ENCODE peak calls at places on chromosomes 5 and 9, in eight cellular contexts. S is OCI-LY7, K is uterus, R is brain microvascular endothelial cell, M is foreskin fibroblast, F is mucosa of descending colon, Y is fibroblast of pulmonary artery, V is fibroblast of villous mesenchyme. Q is an unnamed sample.
A peak's percentile ranks its signal among the peaks of the same experiment; 100 is the strongest.

GRCh38 chr5:28542968-28543367 is 1504.6 kb upstream of the CDH9 start:
- DNase-seq in S (no peak), K (no peak), R (peak; percentile 92), M (peak; percentile 0), F (no peak), Y (peak; percentile 69), V (peak; percentile 5), Q (no peak)

GRCh38 chr9:72324974-72325373 is 40.0 kb downstream of the ZFAND5 start:
- DNase-seq in S (no peak), K (no peak), R (no peak), M (no peak), F (no peak), Y (no peak), V (no peak), Q (no peak)

GRCh38 chr9:86706391-86706790 is 240.9 kb downstream of the GAS1 start:
- DNase-seq in S (no peak), K (no peak), R (peak; percentile 5), M (no peak), F (no peak), Y (peak; percentile 47), V (peak; percentile 11), Q (no peak)

GRCh38 chr9:6673326-6674025 is 27.9 kb upstream of the GLDC start:
- DNase-seq in S (no peak), K (no peak), R (no peak), M (no peak), F (no peak), Y (no peak), V (no peak), Q (no peak)

GRCh38 chr5:148808864-148809642 is 17.4 kb upstream of the ADRB2 start:
- DNase-seq in S (peak; percentile 85), K (no peak), R (no peak), M (no peak), F (peak; percentile 55), Y (no peak), V (no peak), Q (no peak)

GRCh38 chr5:54831233-54831632 is 154.2 kb downstream of the ESM1 start:
- DNase-seq in S (no peak), K (no peak), R (no peak), M (no peak), F (no peak), Y (no peak), V (no peak), Q (no peak)

GRCh38 chr5:2138896-2139295 is 256.2 kb upstream of the IRX4 start:
- DNase-seq in S (no peak), K (no peak), R (no peak), M (no peak), F (no peak), Y (no peak), V (no peak), Q (no peak)

GRCh38 chr9:113343732-113344231 is 3.7 kb upstream of the WDR31 start:
- DNase-seq in S (no peak), K (peak; percentile 44), R (peak; percentile 44), M (peak; percentile 67), F (peak; percentile 90), Y (peak; percentile 65), V (peak; percentile 79), Q (no peak)

GRCh38 chr9:113913426-113914195 is 37.5 kb downstream of the ZNF618 start:
- DNase-seq in S (no peak), K (no peak), R (no peak), M (peak; percentile 20), F (no peak), Y (peak; percentile 29), V (no peak), Q (no peak)

GRCh38 chr5:502325-503079 is 21.7 kb downstream of the SLC9A3 start:
- DNase-seq in S (no peak), K (no peak), R (no peak), M (no peak), F (no peak), Y (no peak), V (no peak), Q (no peak)
- TF ChIP-seq CTCF in S (no peak), K (no peak), R (no peak), M (no peak), F (no peak), Y (no peak), V (no peak), Q (no peak)

DNA sequence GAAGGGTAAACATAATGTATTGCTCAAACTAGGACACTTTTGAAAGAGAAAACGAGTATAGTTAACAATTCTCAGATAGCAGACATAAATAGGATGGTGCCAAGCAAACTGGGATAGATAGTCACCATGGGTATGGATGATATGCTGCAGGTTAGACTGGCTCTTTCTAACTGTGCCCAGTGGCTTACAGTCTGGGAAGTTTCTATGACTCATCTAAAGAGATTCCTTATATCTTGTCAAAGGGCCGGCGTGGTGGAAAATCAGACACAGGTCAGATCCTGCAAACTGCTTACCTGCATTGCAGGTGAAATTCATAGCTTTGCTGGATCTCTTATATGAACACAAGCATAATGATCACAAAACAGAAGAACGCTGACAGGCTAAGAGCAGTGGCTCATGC is 41.8 kb upstream of the RPS23 start:
- DNase-seq in S (no peak), K (no peak), R (no peak), M (no peak), F (no peak), Y (no peak), V (no peak), Q (no peak)
- TF ChIP-seq CTCF in S (no peak), K (no peak), R (no peak), M (no peak), F (no peak), Y (no peak), V (no peak), Q (no peak)

GRCh38 chr9:89622933-89623861 is 18.4 kb downstream of the GADD45G start:
- DNase-seq in S (no peak), K (no peak), R (no peak), M (no peak), F (no peak), Y (no peak), V (no peak), Q (no peak)

GRCh38 chr9:89626741-89627265 is 22.0 kb downstream of the GADD45G start:
- DNase-seq in S (no peak), K (no peak), R (no peak), M (no peak), F (no peak), Y (no peak), V (no peak), Q (no peak)

GRCh38 chr9:89625721-89626687 is 21.2 kb downstream of the GADD45G start:
- DNase-seq in S (no peak), K (no peak), R (no peak), M (no peak), F (no peak), Y (no peak), V (no peak), Q (no peak)

GRCh38 chr9:89621676-89622075 is 16.9 kb downstream of the GADD45G start:
- DNase-seq in S (no peak), K (no peak), R (no peak), M (no peak), F (no peak), Y (no peak), V (no peak), Q (no peak)

GRCh38 chr9:89623925-89624420 is 19.2 kb downstream of the GADD45G start:
- DNase-seq in S (no peak), K (no peak), R (no peak), M (no peak), F (no peak), Y (no peak), V (no peak), Q (no peak)
- TF ChIP-seq CTCF in S (no peak), K (no peak), R (no peak), M (no peak), F (no peak), Y (no peak), V (no peak), Q (no peak)

DNA sequence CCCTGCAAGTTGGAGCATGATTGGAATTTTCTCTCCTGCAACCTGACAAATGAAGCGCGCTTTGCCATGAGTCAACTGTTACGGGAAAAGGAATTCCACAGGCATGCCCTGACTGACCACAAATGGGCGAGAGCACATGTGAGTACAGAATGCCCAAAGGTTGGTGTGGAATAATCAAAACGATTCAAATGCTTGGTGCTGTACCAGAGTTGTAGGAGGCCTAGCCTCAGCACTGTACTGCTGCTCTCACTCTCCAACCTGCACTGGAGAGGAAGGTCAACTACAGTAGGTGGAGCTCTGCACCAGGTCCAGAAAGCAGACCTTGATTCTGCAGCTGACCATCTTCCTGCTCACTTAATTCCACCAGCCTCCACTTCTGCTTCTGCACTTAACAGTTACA is 406.9 kb upstream of the ACTBL2 start:
- DNase-seq in S (no peak), K (no peak), R (peak; percentile 44), M (peak; percentile 51), F (peak; percentile 22), Y (peak; percentile 68), V (peak; percentile 42), Q (peak; percentile 94)
- TF ChIP-seq CTCF in S (no peak), K (no peak), R (peak; percentile 59), M (peak; percentile 47), F (no peak), Y (peak; percentile 43), V (no peak), Q (peak; percentile 63)

GRCh38 chr5:167967494-167968180 is 323.8 kb upstream of the WWC1 start:
- DNase-seq in S (no peak), K (no peak), R (no peak), M (no peak), F (no peak), Y (no peak), V (peak; percentile 49), Q (no peak)
- TF ChIP-seq CTCF in S (no peak), K (no peak), R (no peak), M (no peak), F (no peak), Y (peak; percentile 27), V (peak; percentile 7), Q (no peak)

DNA sequence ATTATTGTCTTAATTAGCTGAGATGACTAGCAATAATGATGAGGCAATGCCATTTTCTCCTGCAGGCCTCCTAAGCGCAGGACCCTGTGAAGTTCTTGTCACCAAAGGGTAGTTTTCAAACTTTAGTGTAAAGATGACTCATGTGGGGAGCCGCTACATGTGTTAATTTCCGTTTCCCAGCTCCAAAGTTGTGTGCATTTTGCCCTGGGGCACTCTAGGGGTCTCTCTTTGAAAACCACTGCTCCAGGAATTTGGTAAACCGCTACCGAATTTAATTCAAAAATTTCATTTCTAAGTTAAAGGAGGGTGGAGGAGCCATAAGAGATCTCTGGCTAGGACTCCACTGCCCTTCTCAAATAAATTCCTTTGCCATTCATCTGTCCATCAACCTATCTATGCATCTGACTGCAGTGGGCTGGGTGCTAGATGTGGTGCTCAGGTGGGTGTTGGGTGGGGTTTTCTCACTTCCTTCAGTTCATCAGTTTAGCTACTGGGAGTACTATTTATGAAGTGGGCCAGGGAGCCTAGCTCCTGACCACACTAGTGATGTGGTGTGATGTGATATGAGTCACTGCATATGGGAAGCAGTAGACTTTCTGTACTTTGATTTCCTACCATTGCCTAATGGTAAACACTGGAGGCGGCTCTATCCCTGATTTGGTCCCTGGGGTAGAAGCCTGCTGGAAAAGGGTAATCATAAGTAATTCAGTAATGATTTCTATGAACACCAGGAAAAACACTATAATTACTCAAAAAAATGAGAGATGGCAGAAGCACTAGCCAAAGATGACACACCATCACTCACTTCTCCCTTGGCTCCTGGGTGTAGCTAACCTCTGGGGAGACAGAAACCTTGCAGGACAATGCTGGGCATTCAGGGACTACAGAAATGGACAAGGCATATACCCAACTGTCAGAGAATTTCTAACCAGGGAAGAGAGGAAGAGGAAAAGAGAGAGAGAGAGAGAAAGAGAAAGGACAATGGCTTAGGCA is 4.0 kb upstream of the ZSWIM6 start:
- DNase-seq in S (no peak), K (no peak), R (peak; percentile 88), M (peak; percentile 90), F (no peak), Y (peak; percentile 85), V (peak; percentile 92), Q (no peak)
- TF ChIP-seq CTCF in S (peak; percentile 23), K (no peak), R (peak; percentile 48), M (no peak), F (no peak), Y (peak; percentile 17), V (no peak), Q (no peak)